ENCODE peak calls at places on chromosome 14, in seven cellular contexts. W, M, D, S, T, L and G are unnamed samples.

GRCh38 chr14:63578300-63578699 is 35.1 kb upstream of the PPP2R5E start:
- DNase-seq in W (peak), M (peak), D (no peak), S (no peak), T (peak), L (no peak), G (peak)

GRCh38 chr14:61342941-61343340 is 21.6 kb downstream of the PRKCH start:
- DNase-seq in W (no peak), M (no peak), D (no peak), S (no peak), T (no peak), L (no peak), G (no peak)

GRCh38 chr14:91195881-91196280 is 48.6 kb downstream of the GPR68 start:
- DNase-seq in W (no peak), M (no peak), D (no peak), S (no peak), T (no peak), L (no peak), G (no peak)

GRCh38 chr14:21543426-21544350 is 17.5 kb upstream of the SALL2 start:
- DNase-seq in W (no peak), M (no peak), D (no peak), S (no peak), T (no peak), L (peak), G (no peak)

GRCh38 chr14:74616507-74616906 is 4.5 kb upstream of the LTBP2 start:
- DNase-seq in W (peak), M (peak), D (peak), S (peak), T (peak), L (no peak), G (peak)

GRCh38 chr14:91439345-91439744 is 21.7 kb upstream of the CCDC88C start:
- DNase-seq in W (no peak), M (no peak), D (no peak), S (no peak), T (no peak), L (no peak), G (no peak)

GRCh38 chr14:33834101-33834955 is 116.5 kb downstream of the EGLN3 start:
- DNase-seq in W (no peak), M (peak), D (no peak), S (no peak), T (no peak), L (no peak), G (no peak)

GRCh38 chr14:21382886-21383847 is 652 bp downstream of the SUPT16H start:
- DNase-seq in W (peak), M (peak), D (peak), S (peak), T (no peak), L (peak), G (peak)

GRCh38 chr14:31788340-31788739 is 227.1 kb downstream of the NUBPL start:
- DNase-seq in W (no peak), M (no peak), D (peak), S (no peak), T (no peak), L (no peak), G (no peak)

GRCh38 chr14:28870033-28870564 is 103.5 kb downstream of the FOXG1 start:
- DNase-seq in W (no peak), M (no peak), D (no peak), S (no peak), T (no peak), L (no peak), G (peak)

GRCh38 chr14:24262821-24263733 is at the start of gene TGM1:
- DNase-seq in W (no peak), M (no peak), D (no peak), S (no peak), T (no peak), L (no peak), G (peak)

GRCh38 chr14:99516156-99517045 is 35.2 kb downstream of the CCNK start:
- DNase-seq in W (no peak), M (no peak), D (no peak), S (peak), T (no peak), L (no peak), G (peak)

GRCh38 chr14:50542941-50543418 is 10.6 kb upstream of the MAP4K5 start:
- DNase-seq in W (peak), M (peak), D (peak), S (peak), T (peak), L (peak), G (peak)

GRCh38 chr14:82055511-82055910 is 521.9 kb upstream of the SEL1L start:
- DNase-seq in W (no peak), M (no peak), D (no peak), S (no peak), T (no peak), L (no peak), G (no peak)

GRCh38 chr14:96091941-96092411 is 52.8 kb downstream of the C14orf132 start:
- DNase-seq in W (no peak), M (peak), D (no peak), S (no peak), T (no peak), L (no peak), G (peak)

GRCh38 chr14:29240046-29240445 is 473.5 kb downstream of the FOXG1 start:
- DNase-seq in W (peak), M (peak), D (peak), S (no peak), T (no peak), L (no peak), G (peak)

GRCh38 chr14:28946267-28946666 is 179.7 kb downstream of the FOXG1 start:
- DNase-seq in W (no peak), M (no peak), D (no peak), S (no peak), T (no peak), L (no peak), G (no peak)

GRCh38 chr14:55188686-55189295 is 2.6 kb downstream of the DLGAP5 start:
- DNase-seq in W (peak), M (peak), D (no peak), S (no peak), T (no peak), L (no peak), G (peak)

GRCh38 chr14:97977711-97978261 is 1180.6 kb downstream of the VRK1 start:
- DNase-seq in W (no peak), M (peak), D (peak), S (peak), T (no peak), L (no peak), G (no peak)

GRCh38 chr14:97077253-97077653 is 280.1 kb downstream of the VRK1 start:
- DNase-seq in W (no peak), M (peak), D (peak), S (peak), T (peak), L (peak), G (no peak)

GRCh38 chr14:24418492-24418873 is 11.0 kb downstream of the CBLN3 start:
- DNase-seq in W (no peak), M (peak), D (peak), S (no peak), T (peak), L (no peak), G (peak)

GRCh38 chr14:58941666-58942065 is 246.8 kb upstream of the DAAM1 start:
- DNase-seq in W (peak), M (peak), D (no peak), S (no peak), T (no peak), L (no peak), G (peak)

GRCh38 chr14:48563465-48563864 is 888.1 kb upstream of the MDGA2 start:
- DNase-seq in W (peak), M (peak), D (peak), S (peak), T (peak), L (peak), G (no peak)

GRCh38 chr14:38790916-38791315 is 312.1 kb downstream of the SEC23A start:
- DNase-seq in W (no peak), M (peak), D (no peak), S (no peak), T (no peak), L (no peak), G (no peak)

GRCh38 chr14:101475468-101476257 is 85.6 kb upstream of the DIO3 start:
- DNase-seq in W (peak), M (peak), D (peak), S (peak), T (peak), L (no peak), G (peak)

GRCh38 chr14:103078420-103078749 is 5.6 kb upstream of the LBHD2 start:
- DNase-seq in W (peak), M (peak), D (peak), S (peak), T (peak), L (peak), G (peak)

GRCh38 chr14:55303646-55304277 is 32.5 kb downstream of the FBXO34 start:
- DNase-seq in W (peak), M (no peak), D (no peak), S (no peak), T (no peak), L (no peak), G (no peak)

GRCh38 chr14:55974046-55974582 is 144.1 kb upstream of the PELI2 start:
- DNase-seq in W (no peak), M (peak), D (no peak), S (no peak), T (no peak), L (no peak), G (no peak)

GRCh38 chr14:102908766-102909455 is 13.6 kb upstream of the AMN start:
- DNase-seq in W (no peak), M (no peak), D (no peak), S (no peak), T (no peak), L (no peak), G (peak)

GRCh38 chr14:50007123-50007903 is 109.1 kb downstream of the VCPKMT start:
- DNase-seq in W (no peak), M (no peak), D (peak), S (peak), T (peak), L (no peak), G (no peak)

GRCh38 chr14:32457213-32457920 is 128.3 kb downstream of the AKAP6 start:
- DNase-seq in W (peak), M (peak), D (no peak), S (peak), T (no peak), L (no peak), G (peak)

GRCh38 chr14:21136024-21136423 is 19.8 kb downstream of the OR5AU1 start:
- DNase-seq in W (peak), M (peak), D (peak), S (no peak), T (peak), L (peak), G (peak)

GRCh38 chr14:68938515-68939423 is 40.3 kb downstream of the ACTN1 start:
- DNase-seq in W (peak), M (peak), D (no peak), S (peak), T (no peak), L (no peak), G (no peak)

GRCh38 chr14:24699052-24699451 is 65.1 kb upstream of the GZMB start:
- DNase-seq in W (no peak), M (no peak), D (no peak), S (no peak), T (no peak), L (no peak), G (no peak)

GRCh38 chr14:93917141-93917540 is 10.0 kb upstream of the FAM181A start:
- DNase-seq in W (no peak), M (no peak), D (no peak), S (no peak), T (no peak), L (no peak), G (no peak)

GRCh38 chr14:93915070-93915705 is 12.0 kb upstream of the FAM181A start:
- DNase-seq in W (no peak), M (no peak), D (no peak), S (no peak), T (no peak), L (no peak), G (no peak)

GRCh38 chr14:93914278-93914677 is 12.9 kb upstream of the FAM181A start:
- DNase-seq in W (no peak), M (no peak), D (no peak), S (no peak), T (no peak), L (no peak), G (no peak)

GRCh38 chr14:93915800-93916199 is 11.3 kb upstream of the FAM181A start:
- DNase-seq in W (no peak), M (no peak), D (no peak), S (no peak), T (no peak), L (no peak), G (no peak)

DNA sequence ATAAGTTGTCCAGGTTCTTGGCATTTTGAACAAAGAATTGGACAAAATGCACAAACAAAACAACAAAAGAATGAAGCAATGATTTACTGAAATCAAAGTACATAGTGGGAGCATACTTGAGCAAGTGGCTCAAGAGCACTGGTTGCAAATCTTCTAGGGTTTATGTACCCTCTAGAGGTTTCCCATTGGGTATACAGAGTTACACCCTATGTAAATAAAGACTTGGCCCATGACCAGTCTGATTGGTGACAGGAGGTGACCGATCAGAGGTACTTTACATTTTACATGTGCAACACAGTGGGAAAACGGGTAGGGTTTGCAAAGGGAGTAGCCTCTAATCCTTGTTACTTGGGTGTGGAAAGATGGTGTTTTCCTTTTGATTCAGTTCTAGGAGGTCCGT is 10.7 kb upstream of the FAM181A start:
- DNase-seq in W (no peak), M (no peak), D (no peak), S (no peak), T (no peak), L (no peak), G (no peak)
- H2AFZ ChIP-seq in W (no peak), M (no peak), D (no peak), S (no peak), T (no peak), L (no peak), G (no peak)

GRCh38 chr14:71563754-71564153 is 368.5 kb upstream of the RGS6 start:
- DNase-seq in W (no peak), M (no peak), D (no peak), S (no peak), T (no peak), L (no peak), G (no peak)

GRCh38 chr14:71566276-71566675 is 366.0 kb upstream of the RGS6 start:
- DNase-seq in W (no peak), M (no peak), D (no peak), S (no peak), T (no peak), L (no peak), G (no peak)
- H3K4me3 ChIP-seq in W (no peak), M (no peak), D (no peak), S (no peak), T (no peak), L (no peak), G (no peak)

DNA sequence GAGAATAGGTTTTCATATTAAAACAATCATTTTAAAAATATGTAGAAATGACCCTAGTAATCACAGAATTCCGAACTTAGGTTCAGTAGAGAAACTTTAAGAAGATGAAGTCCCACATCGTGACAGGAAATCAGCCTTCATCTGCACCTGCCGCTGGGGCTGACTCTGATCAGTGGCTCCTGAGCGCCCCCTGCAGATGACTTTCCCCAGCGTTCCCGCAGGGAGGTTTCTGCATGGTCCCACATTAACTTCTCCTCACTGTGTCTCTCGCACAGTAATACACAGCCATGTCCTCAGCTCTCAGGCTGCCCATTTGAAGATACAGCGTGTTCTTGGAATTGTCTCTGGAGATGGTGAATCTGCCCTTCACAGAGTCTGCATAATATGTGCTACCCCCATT is 1131.1 kb downstream of the TMEM121 start:
- DNase-seq in W (no peak), M (no peak), D (no peak), S (no peak), T (no peak), L (no peak), G (no peak)
- TF ChIP-seq CTCF in W (no peak), M (no peak), D (peak), S (no peak), T (peak), L (no peak), G (no peak)

GRCh38 chr14:69983317-69983716 is 104.1 kb downstream of the SMOC1 start:
- DNase-seq in W (no peak), M (no peak), D (no peak), S (no peak), T (no peak), L (no peak), G (no peak)

GRCh38 chr14:69980457-69981414 is 101.5 kb downstream of the SMOC1 start:
- DNase-seq in W (no peak), M (no peak), D (peak), S (no peak), T (peak), L (peak), G (no peak)

GRCh38 chr14:69979882-69980281 is 100.7 kb downstream of the SMOC1 start:
- DNase-seq in W (no peak), M (no peak), D (no peak), S (no peak), T (no peak), L (no peak), G (no peak)

GRCh38 chr14:69985456-69985855 is 106.2 kb downstream of the SMOC1 start:
- DNase-seq in W (peak), M (peak), D (no peak), S (peak), T (no peak), L (no peak), G (no peak)

GRCh38 chr14:69982220-69982795 is 103.1 kb downstream of the SMOC1 start:
- DNase-seq in W (no peak), M (no peak), D (no peak), S (no peak), T (no peak), L (no peak), G (no peak)
- H2AFZ ChIP-seq in W (no peak), M (no peak), D (no peak), S (no peak), T (no peak), L (no peak), G (no peak)

DNA sequence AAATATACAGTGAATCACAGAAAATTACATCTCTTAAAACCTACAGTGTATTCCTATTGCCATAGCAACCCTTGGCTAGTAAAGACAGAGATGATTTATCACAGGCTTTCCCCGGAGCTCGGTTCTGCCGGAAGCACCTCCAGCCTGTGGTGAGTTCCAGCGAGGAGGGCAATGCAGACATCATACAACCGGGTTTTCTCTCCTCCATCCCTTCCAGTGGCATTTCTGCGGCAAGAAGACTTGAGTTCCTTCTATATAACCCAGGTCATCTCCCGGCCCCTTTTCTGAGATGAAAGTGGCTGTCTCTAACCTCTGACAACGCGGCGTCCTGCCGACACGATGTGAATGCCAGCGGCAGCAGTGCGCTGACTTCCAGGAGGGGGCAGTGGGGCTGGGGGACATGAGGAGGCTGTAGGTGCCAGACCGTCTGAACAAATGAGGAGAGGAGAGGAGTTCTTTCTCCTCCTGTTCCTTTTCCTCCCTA is 68.5 kb upstream of the MAX start:
- DNase-seq in W (peak), M (peak), D (peak), S (peak), T (no peak), L (peak), G (peak)
- H3K4me3 ChIP-seq in W (peak), M (peak), D (peak), S (peak), T (no peak), L (peak), G (peak)